ENCODE peak calls at places on chromosome 12, in six cellular contexts. V, Z, N, Y, J and M are unnamed samples.

GRCh38 chr12:66552753-66553152 is 126.1 kb downstream of the GRIP1 start:
- ATAC-seq in N (no peak), Z (no peak), V (no peak), Y (no peak), J (no peak), M (no peak)

GRCh38 chr12:20442322-20442721 is 74.0 kb downstream of the PDE3A start:
- ATAC-seq in Z (no peak), V (no peak), N (no peak), Y (no peak), J (no peak), M (no peak)

GRCh38 chr12:107847830-107848229 is 73.3 kb downstream of the ASCL4 start:
- ATAC-seq in N (no peak), Y (no peak), Z (no peak), V (no peak), J (no peak), M (no peak)

GRCh38 chr12:122166422-122167327 is 7.3 kb downstream of the IL31 start:
- ATAC-seq in Z (peak), J (no peak), N (peak), Y (no peak), V (peak), M (no peak)

GRCh38 chr12:92496790-92497189 is 206.0 kb upstream of the PLEKHG7 start:
- ATAC-seq in N (no peak), Y (no peak), J (no peak), Z (no peak), V (no peak), M (no peak)

GRCh38 chr12:3326850-3327780 is 163.9 kb upstream of the PRMT8 start:
- ATAC-seq in V (no peak), Z (no peak), N (no peak), Y (no peak), J (no peak), M (no peak)

GRCh38 chr12:27424631-27425230 is 21.8 kb upstream of the SMCO2 start:
- ATAC-seq in Z (no peak), Y (no peak), N (no peak), V (peak), J (peak), M (peak)

GRCh38 chr12:75471928-75472865 is 8.4 kb upstream of the GLIPR1 start:
- ATAC-seq in Y (no peak), Z (no peak), J (peak), V (peak), N (no peak), M (no peak)

GRCh38 chr12:131353826-131354225 is 357.1 kb upstream of the SFSWAP start:
- ATAC-seq in J (no peak), V (no peak), Z (no peak), Y (no peak), N (no peak), M (no peak)

GRCh38 chr12:30997685-30998440 is 71.3 kb downstream of the TSPAN11 start:
- ATAC-seq in N (no peak), Z (no peak), Y (no peak), J (no peak), V (no peak), M (no peak)

GRCh38 chr12:123267991-123268843 is 3.4 kb downstream of the CDK2AP1 start:
- ATAC-seq in Z (no peak), N (no peak), V (no peak), J (no peak), Y (no peak), M (no peak)

GRCh38 chr12:46518184-46518583 is 145.6 kb upstream of the SLC38A2 start:
- ATAC-seq in V (no peak), Z (no peak), N (no peak), J (no peak), Y (no peak), M (no peak)